ENCODE peak calls at places on chromosomes 7 and 10, in nine cellular contexts. F is erythroblast; N is retina; Y is aorta; A is central memory CD4-positive, alpha-beta T cell; M is activated T-helper 1 cell treated with anti-CD3 and anti-CD28 coated beads, Interleukin-12 subunit alpha, Interleukin-12 subunit beta, Interleukin-2, Interleukin-4 antibody, amounts not matched to agents 30 ng/mL and 10 ng/mL and 1 ng/mL, durations not matched to agents 14 hours and 24 hours and 36 hours; U is B cell; L is SJSA1; Z is A549. H is an unnamed sample.

GRCh38 chr10:126131338-126131737 is 235.0 kb downstream of the FANK1 start:
- DNase-seq in F (no peak), N (no peak), Y (no peak), A (no peak), M (no peak), U (no peak), L (no peak), Z (no peak), H (no peak)

GRCh38 chr7:103538964-103539709 is 93.1 kb upstream of the SLC26A5 start:
- DNase-seq in F (no peak), N (no peak), Y (no peak), A (no peak), M (no peak), U (no peak), L (no peak), Z (no peak), H (no peak)

GRCh38 chr7:30815016-30815854 is 44.0 kb downstream of the MINDY4 start:
- DNase-seq in F (no peak), N (no peak), Y (peak), A (no peak), M (no peak), U (no peak), L (no peak), Z (no peak), H (peak)

GRCh38 chr10:68666280-68666760 is 54.7 kb upstream of the CCAR1 start:
- DNase-seq in F (no peak), N (no peak), Y (no peak), A (no peak), M (no peak), U (no peak), L (peak), Z (no peak), H (no peak)

GRCh38 chr10:69180525-69181204 is 631 bp downstream of the SUPV3L1 start:
- DNase-seq in F (peak), N (no peak), Y (peak), A (peak), M (no peak), U (peak), L (no peak), Z (peak), H (no peak)

GRCh38 chr7:54960517-54960916 is 58.3 kb upstream of the EGFR start:
- DNase-seq in F (no peak), N (no peak), Y (no peak), A (no peak), M (no peak), U (no peak), L (peak), Z (peak), H (no peak)

GRCh38 chr10:80544316-80544953 is 6.7 kb downstream of the SH2D4B start:
- DNase-seq in F (no peak), N (no peak), Y (no peak), A (no peak), M (no peak), U (no peak), L (no peak), Z (no peak), H (no peak)

GRCh38 chr10:76984559-76985443 is 652.8 kb downstream of the KCNMA1 start:
- DNase-seq in F (peak), N (peak), Y (peak), A (peak), M (peak), U (peak), L (peak), Z (peak), H (peak)

GRCh38 chr7:70446448-70447143 is 685.3 kb upstream of the GALNT17 start:
- DNase-seq in F (no peak), N (peak), Y (no peak), A (no peak), M (no peak), U (no peak), L (no peak), Z (no peak), H (no peak)

GRCh38 chr7:110386006-110386405 is 704.9 kb upstream of the LRRN3 start:
- DNase-seq in F (no peak), N (no peak), Y (no peak), A (no peak), M (no peak), U (no peak), L (no peak), Z (no peak), H (no peak)

GRCh38 chr10:35447693-35448407 is 111.5 kb downstream of the CCNY start:
- DNase-seq in F (peak), N (peak), Y (no peak), A (peak), M (peak), U (no peak), L (peak), Z (peak), H (no peak)

GRCh38 chr10:110003524-110003885 is 4.3 kb upstream of the ADD3 start:
- DNase-seq in F (no peak), N (no peak), Y (no peak), A (no peak), M (no peak), U (no peak), L (no peak), Z (no peak), H (no peak)

GRCh38 chr10:7311256-7312178 is 99.3 kb downstream of the SFMBT2 start:
- DNase-seq in F (no peak), N (no peak), Y (no peak), A (no peak), M (no peak), U (no peak), L (no peak), Z (peak), H (no peak)

GRCh38 chr7:30934225-30934624 is 22.6 kb downstream of the AQP1 start:
- DNase-seq in F (no peak), N (no peak), Y (no peak), A (no peak), M (no peak), U (no peak), L (no peak), Z (no peak), H (no peak)

GRCh38 chr10:88735661-88736060 is 24.2 kb upstream of the LIPN start:
- DNase-seq in F (no peak), N (no peak), Y (no peak), A (no peak), M (no peak), U (no peak), L (no peak), Z (no peak), H (no peak)

GRCh38 chr10:32317795-32318194 is 29.2 kb downstream of the EPC1 start:
- DNase-seq in F (no peak), N (no peak), Y (no peak), A (peak), M (no peak), U (peak), L (no peak), Z (no peak), H (no peak)

GRCh38 chr10:5094265-5095205 is at the start of gene AKR1C3:
- DNase-seq in F (peak), N (no peak), Y (no peak), A (peak), M (no peak), U (no peak), L (peak), Z (peak), H (no peak)

GRCh38 chr10:104245066-104245632 is 9.5 kb upstream of the GSTO1 start:
- DNase-seq in F (no peak), N (no peak), Y (no peak), A (no peak), M (no peak), U (no peak), L (no peak), Z (no peak), H (no peak)

GRCh38 chr7:151783958-151784575 is 92.8 kb downstream of the PRKAG2 start:
- DNase-seq in F (no peak), N (no peak), Y (peak), A (no peak), M (no peak), U (no peak), L (no peak), Z (no peak), H (no peak)

GRCh38 chr10:28839600-28840007 is 162.3 kb downstream of the BAMBI start:
- DNase-seq in F (peak), N (no peak), Y (no peak), A (no peak), M (no peak), U (no peak), L (peak), Z (peak), H (no peak)

GRCh38 chr10:22997102-22997501 is 69.2 kb downstream of the ARMC3 start:
- DNase-seq in F (peak), N (no peak), Y (no peak), A (no peak), M (no peak), U (no peak), L (no peak), Z (peak), H (no peak)

GRCh38 chr7:7772385-7772784 is 54.0 kb upstream of the RPA3 start:
- DNase-seq in F (no peak), N (no peak), Y (no peak), A (no peak), M (no peak), U (peak), L (peak), Z (no peak), H (no peak)

GRCh38 chr10:57979466-57979865 is 288.2 kb downstream of the IPMK start:
- DNase-seq in F (no peak), N (no peak), Y (no peak), A (no peak), M (no peak), U (no peak), L (no peak), Z (no peak), H (no peak)

GRCh38 chr7:157613575-157614322 is 276.9 kb downstream of the DNAJB6 start:
- DNase-seq in F (no peak), N (peak), Y (no peak), A (no peak), M (no peak), U (no peak), L (no peak), Z (no peak), H (no peak)

GRCh38 chr7:30751696-30752273 is at the start of gene INMT:
- DNase-seq in F (no peak), N (no peak), Y (peak), A (no peak), M (no peak), U (no peak), L (peak), Z (no peak), H (no peak)

GRCh38 chr7:151086802-151087246 is 549 bp downstream of the AGAP3 start:
- DNase-seq in F (peak), N (peak), Y (no peak), A (no peak), M (no peak), U (no peak), L (peak), Z (no peak), H (no peak)

GRCh38 chr7:5598769-5599371 is 175.2 kb upstream of the TNRC18 start:
- DNase-seq in F (peak), N (peak), Y (no peak), A (no peak), M (no peak), U (no peak), L (no peak), Z (peak), H (no peak)

GRCh38 chr10:71762324-71762723 is 11.0 kb downstream of the VSIR start:
- DNase-seq in F (no peak), N (no peak), Y (no peak), A (no peak), M (no peak), U (no peak), L (no peak), Z (no peak), H (no peak)

GRCh38 chr10:68434657-68435056 is 27.6 kb upstream of the RUFY2 start:
- DNase-seq in F (no peak), N (no peak), Y (no peak), A (no peak), M (no peak), U (no peak), L (no peak), Z (no peak), H (no peak)

H was measured in substantia nigra.